ENCODE peak calls at places on chromosomes 11 and 22, in ten cellular contexts. H is cardiac muscle cell; N is CD4-positive, alpha-beta T cell; J is Caki2; P is T-helper 1 cell; L is HFF-Myc; C is HEK293T; X is nephron progenitor cell; M is mucosa of descending colon; T is testis. I is an unnamed sample.

GRCh38 chr11:65565624-65566453 is 4.4 kb upstream of the ZNRD2 start:
- DNase-seq in H (no peak), N (peak), J (peak), P (no peak), L (no peak), C (no peak), X (no peak), M (no peak), T (no peak), I (no peak)

GRCh38 chr11:45662665-45663485 is 2.5 kb downstream of the CHST1 start:
- DNase-seq in H (peak), N (no peak), J (peak), P (no peak), L (peak), C (no peak), X (no peak), M (no peak), T (no peak), I (no peak)

GRCh38 chr22:46829140-46829891 is 66.9 kb downstream of the TBC1D22A start:
- DNase-seq in H (peak), N (no peak), J (peak), P (no peak), L (peak), C (no peak), X (no peak), M (peak), T (no peak), I (peak)

GRCh38 chr11:94183251-94183885 is 54.7 kb downstream of the PANX1 start:
- DNase-seq in H (no peak), N (no peak), J (no peak), P (no peak), L (no peak), C (no peak), X (no peak), M (no peak), T (peak), I (no peak)

GRCh38 chr11:66480116-66480938 is at the start of gene DPP3:
- DNase-seq in H (peak), N (peak), J (peak), P (peak), L (peak), C (peak), X (peak), M (peak), T (peak), I (peak)

GRCh38 chr11:16959528-16960100 is 54.6 kb downstream of the PLEKHA7 start:
- DNase-seq in H (no peak), N (no peak), J (no peak), P (no peak), L (no peak), C (no peak), X (no peak), M (no peak), T (no peak), I (no peak)

GRCh38 chr22:37184380-37184755 is 3.7 kb downstream of the C1QTNF6 start:
- DNase-seq in H (no peak), N (no peak), J (no peak), P (no peak), L (no peak), C (no peak), X (no peak), M (peak), T (no peak), I (no peak)

GRCh38 chr11:60303661-60304060 is 23.2 kb downstream of the MS4A4A start:
- DNase-seq in H (no peak), N (no peak), J (no peak), P (no peak), L (no peak), C (no peak), X (no peak), M (no peak), T (no peak), I (no peak)

GRCh38 chr11:84518601-84519183 is 1108.5 kb downstream of the DLG2 start:
- DNase-seq in H (no peak), N (no peak), J (no peak), P (no peak), L (no peak), C (no peak), X (no peak), M (no peak), T (no peak), I (no peak)

GRCh38 chr22:27206747-27207133 is 549.4 kb downstream of the MIAT start:
- DNase-seq in H (no peak), N (no peak), J (no peak), P (no peak), L (no peak), C (no peak), X (no peak), M (no peak), T (no peak), I (no peak)

GRCh38 chr11:704189-704798 is 1.7 kb upstream of the EPS8L2 start:
- DNase-seq in H (no peak), N (no peak), J (no peak), P (no peak), L (no peak), C (no peak), X (no peak), M (peak), T (no peak), I (no peak)

GRCh38 chr11:76339217-76339616 is 41.7 kb downstream of the THAP12 start:
- DNase-seq in H (peak), N (no peak), J (no peak), P (no peak), L (no peak), C (no peak), X (no peak), M (peak), T (peak), I (no peak)

GRCh38 chr11:123308077-123308476 is 113.0 kb upstream of the CLMP start:
- DNase-seq in H (peak), N (no peak), J (no peak), P (no peak), L (peak), C (no peak), X (no peak), M (no peak), T (no peak), I (no peak)

GRCh38 chr11:78784321-78785061 is 209.8 kb upstream of the NARS2 start:
- DNase-seq in H (peak), N (no peak), J (no peak), P (no peak), L (no peak), C (no peak), X (no peak), M (no peak), T (no peak), I (no peak)

GRCh38 chr11:2259897-2260451 is 10.4 kb downstream of the ASCL2 start:
- DNase-seq in H (no peak), N (no peak), J (no peak), P (no peak), L (no peak), C (peak), X (no peak), M (no peak), T (peak), I (no peak)

GRCh38 chr22:21754523-21755128 is 19.0 kb upstream of the YPEL1 start:
- DNase-seq in H (peak), N (no peak), J (no peak), P (no peak), L (no peak), C (no peak), X (no peak), M (no peak), T (peak), I (no peak)

GRCh38 chr11:85076535-85077330 is 550.4 kb downstream of the DLG2 start:
- DNase-seq in H (no peak), N (no peak), J (no peak), P (no peak), L (no peak), C (no peak), X (no peak), M (no peak), T (no peak), I (no peak)

GRCh38 chr11:35061516-35062440 is 77.2 kb upstream of the CD44 start:
- DNase-seq in H (no peak), N (no peak), J (no peak), P (no peak), L (no peak), C (no peak), X (no peak), M (no peak), T (no peak), I (no peak)

GRCh38 chr11:46905806-46906205 is 12.5 kb downstream of the LRP4 start:
- DNase-seq in H (no peak), N (no peak), J (no peak), P (no peak), L (no peak), C (no peak), X (no peak), M (no peak), T (no peak), I (no peak)

GRCh38 chr22:38180841-38181452 is 683 bp downstream of the PLA2G6 start:
- DNase-seq in H (no peak), N (peak), J (peak), P (no peak), L (no peak), C (no peak), X (no peak), M (peak), T (peak), I (peak)

GRCh38 chr11:85663080-85663729 is 1.7 kb downstream of the CREBZF start:
- DNase-seq in H (no peak), N (no peak), J (peak), P (no peak), L (no peak), C (no peak), X (no peak), M (no peak), T (peak), I (no peak)

GRCh38 chr22:40472036-40472435 is 101.6 kb downstream of the SGSM3 start:
- DNase-seq in H (no peak), N (no peak), J (no peak), P (no peak), L (no peak), C (no peak), X (no peak), M (no peak), T (no peak), I (no peak)

GRCh38 chr11:66050581-66051231 is 1.5 kb upstream of the SF3B2 start:
- DNase-seq in H (no peak), N (no peak), J (no peak), P (no peak), L (no peak), C (no peak), X (peak), M (no peak), T (no peak), I (no peak)

GRCh38 chr22:40189979-40190378 is 12.3 kb downstream of the TNRC6B start:
- DNase-seq in H (no peak), N (no peak), J (no peak), P (no peak), L (no peak), C (no peak), X (no peak), M (no peak), T (no peak), I (no peak)

GRCh38 chr22:47121791-47122190 is 359.3 kb downstream of the TBC1D22A start:
- DNase-seq in H (no peak), N (no peak), J (no peak), P (no peak), L (no peak), C (no peak), X (no peak), M (peak), T (no peak), I (no peak)

GRCh38 chr11:82733444-82734119 is at the start of gene FAM181B:
- DNase-seq in H (peak), N (no peak), J (peak), P (peak), L (no peak), C (peak), X (peak), M (peak), T (peak), I (no peak)

GRCh38 chr22:49007013-49007653 is 820.5 kb downstream of the BRD1 start:
- DNase-seq in H (no peak), N (no peak), J (no peak), P (no peak), L (no peak), C (no peak), X (no peak), M (no peak), T (peak), I (no peak)

GRCh38 chr22:39710380-39711117 is 140.0 kb downstream of the CACNA1I start:
- DNase-seq in H (peak), N (no peak), J (no peak), P (no peak), L (no peak), C (no peak), X (no peak), M (peak), T (peak), I (no peak)

GRCh38 chr11:65826972-65827773 is 6.6 kb upstream of the SNX32 start:
- DNase-seq in H (no peak), N (no peak), J (no peak), P (no peak), L (no peak), C (no peak), X (no peak), M (no peak), T (no peak), I (no peak)

GRCh38 chr11:14347991-14348390 is 11.0 kb downstream of the RRAS2 start:
- DNase-seq in H (no peak), N (no peak), J (no peak), P (no peak), L (no peak), C (no peak), X (no peak), M (no peak), T (no peak), I (no peak)

GRCh38 chr11:27916541-27917100 is 191.3 kb downstream of the KIF18A start:
- DNase-seq in H (no peak), N (no peak), J (no peak), P (no peak), L (no peak), C (no peak), X (no peak), M (no peak), T (no peak), I (no peak)

GRCh38 chr11:86692317-86692716 is 19.9 kb upstream of the ME3 start:
- DNase-seq in H (peak), N (no peak), J (no peak), P (no peak), L (no peak), C (no peak), X (no peak), M (no peak), T (no peak), I (no peak)

I was measured in LoVo.